ENCODE peak calls at places on chromosomes 7 and 10, in four cellular contexts. A, D, Y and V are unnamed samples. For H3K27me3 and H3K36me3, the result is how much of the 10 kb centered on the place peaks cover.

GRCh38 chr7:39540320-39540719 is 25.9 kb upstream of the YAE1 start:
- DNase-seq in A (no peak), D (no peak), Y (no peak), V (no peak)

GRCh38 chr10:68826764-68827591 is at the start of gene STOX1:
- DNase-seq in A (peak), D (peak), Y (peak), V (peak)

GRCh38 chr10:125661942-125662515 is 20.9 kb downstream of the TEX36 start:
- DNase-seq in A (no peak), D (no peak), Y (no peak), V (no peak)

GRCh38 chr7:25858562-25859411 is 293.2 kb upstream of the NFE2L3 start:
- DNase-seq in A (peak), D (no peak), Y (no peak), V (no peak)

GRCh38 chr10:28130267-28130666 is 131.4 kb upstream of the ODAD2 start:
- DNase-seq in A (no peak), D (no peak), Y (no peak), V (no peak)

GRCh38 chr10:7756360-7756992 is 31.3 kb downstream of the KIN start:
- DNase-seq in A (peak), D (peak), Y (peak), V (no peak)

GRCh38 chr7:2729893-2730716 is 42.1 kb downstream of the AMZ1 start:
- DNase-seq in A (no peak), D (no peak), Y (no peak), V (peak)

GRCh38 chr7:34039033-34039432 is 133.7 kb downstream of the BMPER start:
- DNase-seq in A (no peak), D (no peak), Y (no peak), V (no peak)

GRCh38 chr10:77578583-77579227 is 58.9 kb downstream of the KCNMA1 start:
- DNase-seq in A (no peak), D (no peak), Y (no peak), V (no peak)

GRCh38 chr7:38368191-38368605 is 94.8 kb upstream of the TARP start:
- DNase-seq in A (peak), D (peak), Y (peak), V (no peak)

GRCh38 chr10:68989317-68989990 is 851 bp downstream of the KIFBP start:
- DNase-seq in A (no peak), D (no peak), Y (no peak), V (no peak)

GRCh38 chr10:94287331-94287730 is 75.4 kb downstream of the NOC3L start:
- DNase-seq in A (no peak), D (no peak), Y (no peak), V (no peak)

GRCh38 chr7:128874140-128875031 is 11.7 kb downstream of the ATP6V1F start:
- DNase-seq in A (no peak), D (no peak), Y (no peak), V (no peak)

GRCh38 chr7:92955081-92955480 is 118.7 kb upstream of the CDK6 start:
- DNase-seq in A (no peak), D (no peak), Y (no peak), V (no peak)

GRCh38 chr10:126561499-126562208 is 108.8 kb downstream of the C10orf90 start:
- DNase-seq in A (no peak), D (no peak), Y (no peak), V (no peak)

GRCh38 chr7:24835643-24836042 is 78.4 kb upstream of the GSDME start:
- DNase-seq in A (no peak), D (no peak), Y (no peak), V (no peak)

GRCh38 chr10:6345404-6345803 is 142.7 kb downstream of the PFKFB3 start:
- DNase-seq in A (no peak), D (no peak), Y (no peak), V (no peak)

GRCh38 chr7:81604075-81604807 is 165.6 kb downstream of the HGF start:
- DNase-seq in A (no peak), D (no peak), Y (no peak), V (no peak)

GRCh38 chr10:113573368-113573767 is 20.5 kb downstream of the HABP2 start:
- DNase-seq in A (no peak), D (no peak), Y (no peak), V (no peak)
- H3K27me3 ChIP-seq in A (under half), D (under half), Y (under half), V (under half)

GRCh38 chr7:105084581-105084980 is 70.6 kb downstream of the KMT2E start:
- DNase-seq in A (no peak), D (no peak), Y (no peak), V (no peak)
- H3K36me3 ChIP-seq in A (under half), D (half or more), Y (under half), V (under half)

DNA sequence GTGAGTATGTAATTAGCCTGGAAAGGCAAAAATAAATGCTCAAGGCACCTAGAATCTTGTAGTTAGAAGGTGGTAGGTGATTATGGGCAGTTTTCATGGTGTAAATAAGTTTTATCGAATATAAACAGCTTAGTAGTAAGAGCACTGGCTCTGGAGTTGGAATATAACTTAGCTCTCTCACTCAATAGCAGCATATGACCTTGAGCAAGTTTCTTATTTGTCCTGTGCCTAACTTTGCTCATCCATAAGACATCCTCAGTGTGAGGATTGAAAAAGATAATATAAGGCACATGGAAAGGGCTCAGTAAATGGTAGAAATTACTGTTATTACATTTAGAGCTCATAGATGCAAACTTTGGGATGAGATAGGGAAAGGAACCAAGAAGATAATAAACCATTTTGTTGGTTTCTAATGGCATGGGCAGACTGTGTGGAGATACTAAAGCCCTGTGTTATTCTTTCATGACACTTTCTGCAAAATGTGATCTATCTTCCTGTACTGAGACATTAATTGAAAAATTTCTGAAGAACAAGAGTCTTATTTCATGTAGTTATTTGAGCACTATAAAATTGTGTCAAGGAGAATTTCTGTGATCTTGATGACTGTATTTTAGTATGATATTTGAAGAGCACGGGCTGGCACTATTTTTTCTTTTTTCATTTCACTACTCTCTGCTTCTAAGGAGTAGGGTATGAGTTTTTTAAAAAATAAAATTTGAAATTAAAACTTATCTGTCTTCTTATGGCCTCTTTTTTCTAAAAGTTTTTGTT is 3.1 kb downstream of the SLK start:
- DNase-seq in A (no peak), D (no peak), Y (no peak), V (no peak)
- H3K27me3 ChIP-seq in A (under half), D (under half), Y (under half), V (under half)

DNA sequence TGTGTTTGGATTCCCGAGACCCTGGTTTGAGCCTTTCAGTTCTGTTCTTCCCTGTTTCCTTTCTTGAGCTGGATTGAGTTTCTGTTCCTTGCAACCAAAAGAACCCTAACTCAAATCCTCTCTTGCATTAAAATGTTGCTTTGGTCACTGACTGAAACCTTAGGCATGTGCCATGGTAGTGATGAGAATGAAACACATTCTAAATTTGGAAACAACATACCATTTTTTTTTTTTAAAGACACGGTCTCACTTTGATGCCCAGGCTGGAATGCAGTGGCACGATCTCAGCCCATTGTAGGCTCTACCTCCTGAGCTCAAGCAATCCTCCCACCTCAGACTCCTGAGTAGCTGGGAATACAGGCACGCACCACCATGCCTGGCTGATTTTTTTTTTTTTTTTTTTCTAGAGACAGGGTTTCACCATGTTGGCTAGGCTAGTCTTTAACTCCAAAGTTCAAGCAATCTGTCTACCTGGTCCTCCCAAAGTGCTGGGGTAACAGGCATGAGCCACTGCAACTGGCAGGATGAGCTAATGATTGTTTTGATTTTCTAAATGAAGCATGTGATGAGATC is 8.4 kb downstream of the THAP5 start:
- DNase-seq in A (no peak), D (no peak), Y (no peak), V (no peak)
- H3K36me3 ChIP-seq in A (under half), D (under half), Y (under half), V (under half)

GRCh38 chr7:157602156-157602555 is 265.4 kb downstream of the DNAJB6 start:
- DNase-seq in A (no peak), D (no peak), Y (no peak), V (no peak)
- H3K27me3 ChIP-seq in A (under half), D (under half), Y (under half), V (under half)

GRCh38 chr7:105060394-105060793 is 46.4 kb downstream of the KMT2E start:
- DNase-seq in A (no peak), D (no peak), Y (no peak), V (no peak)
- H3K36me3 ChIP-seq in A (under half), D (under half), Y (under half), V (under half)

DNA sequence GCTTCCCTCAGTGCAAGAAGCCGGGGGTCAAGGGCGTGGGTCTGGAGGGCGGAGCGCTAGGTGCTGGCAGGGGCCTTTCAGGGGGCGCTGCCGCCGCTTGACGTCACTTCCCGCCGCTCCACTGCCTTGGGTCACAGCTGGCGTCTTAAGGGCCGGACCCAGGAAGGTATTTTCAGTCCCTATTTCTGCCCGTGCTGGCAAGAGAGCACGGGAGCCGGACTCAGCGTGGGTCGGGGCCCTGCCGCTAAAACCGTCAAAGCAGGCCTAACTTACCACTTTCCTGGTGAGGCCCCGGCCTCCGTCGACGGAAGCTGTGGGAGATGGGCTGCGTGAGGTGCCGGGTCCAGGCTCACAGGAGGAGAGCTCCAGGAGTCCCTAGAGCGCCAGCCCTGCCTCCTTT is 12.0 kb downstream of the VAX1 start:
- DNase-seq in A (no peak), D (no peak), Y (no peak), V (no peak)
- H3K27me3 ChIP-seq in A (under half), D (under half), Y (under half), V (under half)

DNA sequence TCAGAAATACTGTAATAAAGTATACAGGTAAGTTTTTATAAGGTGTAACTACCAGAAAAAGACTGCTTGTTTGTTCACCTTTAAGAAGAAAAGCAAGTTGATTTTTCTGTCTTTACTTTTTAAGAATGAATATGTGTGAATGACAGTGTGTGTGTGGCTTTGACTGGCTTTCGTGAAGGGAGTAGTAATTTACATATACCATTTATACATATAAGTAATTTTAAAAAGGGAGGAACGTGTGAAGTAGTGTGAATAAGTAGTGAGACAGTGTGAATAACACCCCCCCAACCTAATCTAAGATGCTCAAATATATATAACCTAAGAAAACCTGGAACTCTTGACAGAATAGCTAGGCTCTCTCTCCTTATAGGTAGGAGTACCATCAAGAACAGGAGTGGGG is 33.2 kb downstream of the RBM33 start:
- DNase-seq in A (no peak), D (no peak), Y (no peak), V (no peak)
- H3K36me3 ChIP-seq in A (under half), D (under half), Y (under half), V (under half)

GRCh38 chr7:155820788-155821187 is 8.5 kb upstream of the SHH start:
- DNase-seq in A (no peak), D (no peak), Y (no peak), V (no peak)

GRCh38 chr7:155819186-155819585 is 6.9 kb upstream of the SHH start:
- DNase-seq in A (no peak), D (no peak), Y (no peak), V (no peak)

GRCh38 chr7:155818820-155819168 is 6.5 kb upstream of the SHH start:
- DNase-seq in A (no peak), D (no peak), Y (no peak), V (no peak)

GRCh38 chr7:155821851-155822250 is 9.6 kb upstream of the SHH start:
- DNase-seq in A (no peak), D (no peak), Y (no peak), V (no peak)

DNA sequence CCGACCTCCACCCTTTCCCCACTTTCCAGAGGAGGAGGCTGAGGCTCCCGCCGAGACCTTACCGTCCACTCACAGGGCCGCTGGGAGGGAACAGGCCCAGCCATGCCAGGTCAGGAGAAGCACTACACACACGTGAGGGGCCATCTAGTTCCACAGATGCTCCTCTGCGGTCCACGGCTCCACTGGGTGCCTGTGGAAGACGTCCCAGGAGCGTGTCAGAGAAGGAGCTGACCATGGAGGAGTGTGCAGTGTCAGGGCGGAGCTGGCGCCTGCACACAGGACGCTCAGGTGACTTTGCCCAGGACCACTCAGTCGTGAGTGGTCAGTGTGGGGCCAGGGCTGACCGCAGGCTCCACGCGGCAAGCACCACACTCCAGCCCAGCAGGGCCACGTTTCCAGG is 8.0 kb upstream of the SHH start:
- DNase-seq in A (no peak), D (no peak), Y (no peak), V (no peak)
- H3K27me3 ChIP-seq in A (under half), D (under half), Y (under half), V (under half)